ENCODE peak calls at places on chromosome 10, in eight cellular contexts. O, X, L, Q, W, P, N and Y are unnamed samples. For H3K27me3, the result is how much of the 10 kb centered on the place peaks cover.

GRCh38 chr10:132619927-132620326 is 82.3 kb downstream of the INPP5A start:
- ATAC-seq in W (no peak), Q (no peak), N (no peak), L (no peak), O (no peak), X (no peak), P (no peak), Y (no peak)

GRCh38 chr10:61029411-61029810 is 85.4 kb upstream of the RHOBTB1 start:
- ATAC-seq in O (no peak), X (no peak), N (peak), Q (no peak), P (no peak), L (no peak), W (no peak), Y (no peak)

GRCh38 chr10:70907619-70908425 is 19.5 kb upstream of the PCBD1 start:
- ATAC-seq in O (no peak), X (no peak), W (no peak), Q (no peak), L (no peak), N (no peak), P (no peak), Y (no peak)

GRCh38 chr10:15188629-15189028 is 20.1 kb upstream of the NMT2 start:
- ATAC-seq in W (no peak), L (peak), X (no peak), Q (no peak), O (no peak), P (no peak), N (no peak), Y (no peak)

GRCh38 chr10:76558996-76559888 is 1078.4 kb downstream of the KCNMA1 start:
- ATAC-seq in O (peak), P (no peak), Q (peak), X (no peak), L (no peak), W (no peak), N (no peak), Y (peak)

GRCh38 chr10:79430506-79430905 is 14.9 kb downstream of the ZCCHC24 start:
- ATAC-seq in P (peak), L (no peak), X (no peak), Q (peak), W (no peak), O (no peak), N (no peak), Y (no peak)

GRCh38 chr10:69641261-69641980 is 11.4 kb downstream of the FAM241B start:
- ATAC-seq in L (no peak), Q (no peak), N (peak), W (no peak), X (no peak), P (peak), O (no peak), Y (no peak)

GRCh38 chr10:14810969-14811953 is 26.6 kb downstream of the CDNF start:
- ATAC-seq in P (no peak), N (no peak), L (no peak), W (no peak), Q (peak), O (no peak), X (no peak), Y (no peak)

GRCh38 chr10:124224331-124225028 is 131.1 kb upstream of the CHST15 start:
- ATAC-seq in L (no peak), W (no peak), P (no peak), Q (no peak), N (no peak), O (no peak), X (no peak), Y (peak)

GRCh38 chr10:11578802-11579255 is 32.6 kb downstream of the USP6NL start:
- ATAC-seq in L (no peak), O (no peak), P (no peak), W (no peak), Q (peak), X (no peak), N (no peak), Y (no peak)

GRCh38 chr10:114874827-114875541 is 53.4 kb downstream of the FHIP2A start:
- ATAC-seq in Q (peak), O (no peak), N (no peak), L (no peak), P (peak), X (no peak), W (no peak), Y (no peak)

GRCh38 chr10:17453377-17454091 is 861 bp downstream of the ST8SIA6 start:
- ATAC-seq in P (peak), L (peak), Q (peak), X (peak), N (peak), W (peak), O (peak), Y (peak)

GRCh38 chr10:73916761-73917470 is 6.0 kb downstream of the PLAU start:
- ATAC-seq in N (peak), L (no peak), W (no peak), Q (peak), X (no peak), O (no peak), P (no peak), Y (peak)

GRCh38 chr10:99621454-99622246 is 1.4 kb upstream of the SLC25A28 start:
- ATAC-seq in O (no peak), W (peak), Q (peak), N (peak), X (peak), L (no peak), P (no peak), Y (peak)

GRCh38 chr10:107971973-107972372 is 807.5 kb upstream of the SORCS1 start:
- ATAC-seq in L (no peak), X (no peak), P (no peak), Q (no peak), W (no peak), N (peak), O (no peak), Y (no peak)

GRCh38 chr10:100664509-100664908 is 80.9 kb upstream of the PAX2 start:
- ATAC-seq in W (no peak), P (no peak), X (no peak), O (no peak), N (no peak), Q (no peak), L (no peak), Y (peak)
- H3K27me3 ChIP-seq in W (under half), P (under half), X (under half), O (under half), N (half or more), Q (under half), L (half or more), Y (half or more)

DNA sequence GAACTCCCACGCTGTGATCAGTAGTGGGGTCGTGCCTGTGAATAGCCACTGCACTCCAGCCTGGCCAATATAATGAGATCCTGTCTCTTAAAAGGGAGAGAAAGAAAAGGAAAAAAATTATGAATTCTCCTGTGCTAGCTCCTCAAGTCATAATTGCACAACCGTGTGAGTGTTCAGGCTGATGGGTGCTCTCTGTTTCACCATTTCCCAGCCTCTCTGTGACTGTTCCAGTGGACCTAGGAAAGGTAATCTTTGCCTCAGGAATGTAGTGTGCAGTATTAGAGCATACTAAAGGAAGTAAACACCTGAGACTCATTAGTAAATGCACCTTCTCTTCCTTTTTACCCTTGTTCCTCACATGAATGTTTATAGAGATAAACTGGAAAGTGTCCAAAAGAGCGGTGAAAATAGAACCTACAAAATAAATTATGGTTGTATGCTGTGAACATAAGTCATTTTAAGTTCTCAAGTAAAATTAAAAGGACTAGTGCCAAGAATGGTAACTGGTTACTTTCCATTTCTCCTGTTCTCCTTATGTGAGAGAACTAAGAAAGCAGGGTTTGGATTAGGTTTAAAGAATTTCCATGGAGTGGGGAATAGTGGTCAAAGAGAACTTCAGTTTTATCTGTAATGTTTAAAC is 42.7 kb downstream of the INPP5F start:
- ATAC-seq in X (peak), W (no peak), Q (no peak), N (peak), L (no peak), P (no peak), O (no peak), Y (peak)
- H3K27ac ChIP-seq in X (peak), W (no peak), Q (no peak), N (no peak), L (no peak), P (no peak), O (no peak), Y (peak)

GRCh38 chr10:100934084-100934659 is 21.4 kb downstream of the SLF2 start:
- ATAC-seq in Q (no peak), X (no peak), N (no peak), W (peak), L (no peak), P (peak), O (no peak), Y (no peak)
- TF ChIP-seq CTCF in Q (peak), X (no peak), N (peak), W (peak), L (peak), P (peak), O (peak), Y (peak)

DNA sequence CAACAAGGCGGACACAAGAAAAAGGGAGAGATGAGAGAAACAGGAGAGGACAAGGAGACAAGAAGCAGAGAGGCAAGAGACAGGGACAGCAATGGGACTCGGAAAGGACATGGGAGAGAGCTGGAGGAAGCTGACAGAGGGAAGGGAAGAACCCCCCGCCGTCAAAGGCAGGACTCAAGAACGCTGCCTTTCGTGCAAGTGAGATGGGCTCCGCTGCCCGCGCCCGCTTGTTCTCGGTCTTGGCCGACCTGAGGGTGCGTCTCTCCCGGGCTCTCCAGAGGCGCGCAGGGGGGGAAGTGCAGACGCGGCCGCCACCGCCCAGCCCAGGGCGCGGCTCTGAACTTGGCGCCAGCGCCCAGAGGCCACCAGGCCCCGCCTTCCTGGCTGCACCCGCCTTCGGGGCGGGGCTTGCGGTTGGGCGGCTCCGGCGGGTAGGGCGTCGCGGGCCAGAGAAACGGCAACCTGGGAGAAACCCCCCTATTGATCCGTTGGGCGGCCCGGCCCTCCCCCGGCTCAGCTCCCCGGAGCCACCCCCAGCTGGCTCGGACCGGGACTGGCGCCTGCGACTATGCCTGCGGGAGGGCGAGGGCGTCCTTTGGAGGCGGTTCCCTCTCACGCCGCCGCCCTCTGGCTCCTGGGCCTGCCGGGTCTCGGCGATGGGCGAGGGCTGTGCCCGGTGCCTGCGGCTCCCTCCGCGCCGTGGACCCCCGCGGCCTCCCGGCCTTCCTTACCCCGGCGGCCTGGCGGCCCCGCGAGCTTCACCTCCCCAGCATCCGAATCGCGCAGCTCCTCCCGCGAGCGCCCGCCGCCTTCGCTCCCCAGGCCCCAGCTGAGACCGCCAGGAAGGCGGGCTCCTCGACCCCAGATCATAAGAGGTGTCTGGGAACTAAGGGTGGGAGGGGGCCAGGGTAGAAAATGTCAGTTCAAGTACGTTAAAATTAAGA is 2.2 kb upstream of the ANTXRL start:
- ATAC-seq in X (peak), Q (peak), L (peak), O (peak), W (peak), P (peak), N (peak), Y (peak)
- H3K27me3 ChIP-seq in X (under half), Q (under half), L (under half), O (under half), W (under half), P (under half), N (under half), Y (under half)

GRCh38 chr10:91690412-91690811 is 57.5 kb upstream of the PPP1R3C start:
- ATAC-seq in O (peak), N (no peak), L (no peak), P (peak), X (no peak), W (no peak), Q (peak), Y (no peak)
- H3K27ac ChIP-seq in O (no peak), N (no peak), L (no peak), P (no peak), X (no peak), W (no peak), Q (peak), Y (no peak)

DNA sequence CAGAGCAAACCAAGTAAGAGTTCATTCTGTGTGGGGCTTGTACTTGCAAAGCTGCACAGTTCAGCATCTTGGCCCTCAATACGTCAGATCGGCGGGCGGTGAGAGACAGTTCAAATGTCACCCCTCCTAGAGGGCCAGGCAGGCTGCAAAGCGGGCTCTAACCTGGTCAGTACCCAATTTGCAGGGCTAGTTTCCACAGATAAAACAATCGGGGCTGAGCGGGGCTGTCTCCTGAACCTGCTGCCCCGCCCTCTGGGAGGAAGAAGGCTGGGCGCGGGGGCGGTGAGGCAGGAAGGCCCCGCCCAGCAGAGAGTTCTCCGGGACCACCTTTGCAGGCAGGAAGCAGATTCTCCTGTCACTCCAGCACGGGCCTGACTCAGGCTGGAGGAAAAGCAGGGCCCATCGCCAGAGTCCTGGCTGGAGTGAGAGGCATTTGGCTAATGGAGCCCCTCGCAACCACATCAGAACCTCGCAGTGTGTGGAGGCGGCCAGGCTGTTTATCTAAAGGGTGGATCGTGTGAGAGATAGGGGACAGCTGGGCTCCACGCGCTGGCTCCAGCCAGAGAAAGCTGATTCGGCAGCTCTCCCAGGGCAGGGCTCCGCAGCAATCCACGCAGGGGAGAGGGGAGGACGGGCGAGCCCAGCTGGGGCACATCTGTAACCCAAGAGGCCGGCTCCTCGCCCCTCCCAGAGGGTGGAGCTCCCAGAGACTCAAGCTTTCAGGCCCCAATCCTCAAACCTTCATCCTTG is 83.1 kb downstream of the SH3PXD2A start:
- ATAC-seq in Q (peak), W (peak), O (peak), N (peak), X (peak), L (peak), P (no peak), Y (peak)
- TF ChIP-seq CTCF in Q (no peak), W (no peak), O (no peak), N (no peak), X (no peak), L (no peak), P (no peak), Y (no peak)

DNA sequence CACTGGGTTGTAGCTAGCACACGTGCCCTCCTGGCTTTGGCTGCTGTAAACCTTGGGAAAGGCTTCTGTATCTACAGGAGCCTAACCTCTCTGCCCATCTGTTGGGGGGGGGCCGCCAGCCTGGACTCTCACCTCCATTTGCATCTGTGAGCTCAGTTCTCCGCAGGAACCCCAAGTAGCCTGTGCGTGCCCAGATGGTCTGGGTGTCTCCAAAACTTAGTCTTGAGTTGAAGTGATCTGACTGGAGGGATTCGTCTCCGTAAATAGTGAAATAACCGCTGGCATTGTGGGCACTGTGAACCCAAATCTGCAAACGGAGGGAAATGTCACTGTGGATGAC is 147.9 kb downstream of the ZMYND11 start:
- ATAC-seq in Q (no peak), L (no peak), N (no peak), X (no peak), P (no peak), W (no peak), O (no peak), Y (no peak)
- H3K27me3 ChIP-seq in Q (under half), L (under half), N (under half), X (under half), P (under half), W (under half), O (under half), Y (under half)

DNA sequence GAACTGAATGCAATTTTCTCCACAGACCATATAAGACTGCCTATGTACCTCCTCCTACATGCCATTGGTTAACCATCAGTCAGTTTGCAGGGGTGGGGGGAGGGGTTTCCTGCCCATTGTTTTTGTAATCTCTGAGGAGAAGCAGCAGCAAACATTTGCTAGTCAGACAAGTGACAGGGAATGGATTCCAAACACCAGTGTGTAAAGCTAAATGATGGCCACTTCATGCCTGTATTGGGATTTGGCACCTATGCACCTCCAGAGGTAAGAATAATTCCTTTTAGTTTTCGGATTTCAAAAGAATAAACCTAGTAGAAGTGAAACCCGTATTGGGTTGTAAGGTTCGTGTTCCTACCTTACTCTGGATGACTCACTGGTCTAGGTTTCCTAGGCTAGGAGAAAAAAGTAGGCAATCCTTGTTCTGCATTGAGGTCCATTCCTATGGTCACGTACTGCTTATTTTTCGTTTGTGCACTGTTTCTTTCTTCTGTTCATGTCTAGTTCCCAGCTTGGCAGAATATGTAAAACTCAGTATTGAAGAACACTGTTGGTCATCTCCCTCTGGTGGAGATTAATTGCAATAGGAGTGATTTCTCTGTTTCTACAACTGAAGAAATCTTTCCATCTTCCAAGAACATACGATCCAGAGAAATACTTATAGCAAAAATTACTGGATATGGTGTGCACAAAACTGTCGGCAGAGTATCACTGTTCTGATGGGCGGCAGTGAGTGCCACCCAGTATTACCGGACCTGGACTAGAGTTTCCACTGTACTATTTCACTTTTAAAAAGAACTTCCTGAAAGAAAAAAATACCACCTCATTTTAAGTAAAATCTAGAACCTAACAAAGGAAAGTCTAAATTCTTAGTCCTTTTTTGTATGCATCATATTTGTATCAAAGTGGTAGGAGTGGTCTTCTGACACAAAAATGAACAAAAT is at the start of gene AKR1C3:
- ATAC-seq in P (peak), X (peak), Q (peak), O (peak), W (peak), L (peak), N (peak), Y (peak)
- H3K27ac ChIP-seq in P (peak), X (peak), Q (peak), O (peak), W (no peak), L (no peak), N (no peak), Y (peak)